ENCODE peak calls at places on chromosomes 11 and 22, in ten cellular contexts. J is cardiac fibroblast, I is choroid plexus epithelial cell, G is uterus, B is cardiac muscle cell, Y is lower lobe of right lung, N is upper lobe of right lung, O is transverse colon, T is upper lobe of left lung, K is astrocyte. Q is an unnamed sample.
A peak's percentile ranks its signal among the peaks of the same experiment; 100 is the strongest.

GRCh38 chr22:17213976-17214375 is 5.3 kb downstream of the ADA2 start:
- DNase-seq in G (peak; percentile 38), T (no peak), J (peak; percentile 60), N (peak; percentile 75), K (no peak), I (peak; percentile 75), Y (peak; percentile 59), O (peak; percentile 69), B (peak; percentile 59), Q (no peak)

GRCh38 chr11:103433976-103434375 is 324.8 kb downstream of the DYNC2H1 start:
- DNase-seq in G (no peak), N (no peak), K (peak; percentile 49), J (no peak), T (no peak), I (no peak), Y (no peak), B (no peak), O (no peak), Q (peak; percentile 46)

GRCh38 chr11:122108192-122108799 is 7.7 kb downstream of the BLID start:
- DNase-seq in J (peak; percentile 84), G (no peak), T (no peak), Y (no peak), O (no peak), I (peak; percentile 79), K (no peak), N (no peak), B (peak; percentile 58), Q (peak; percentile 51)

GRCh38 chr22:37352481-37352880 is 70.2 kb downstream of the CYTH4 start:
- DNase-seq in Y (no peak), G (no peak), N (no peak), J (no peak), B (no peak), T (no peak), O (no peak), I (no peak), K (no peak), Q (no peak)

GRCh38 chr11:96357794-96358193 is 14.8 kb upstream of the MAML2 start:
- DNase-seq in J (no peak), I (no peak), N (no peak), T (no peak), Y (no peak), K (no peak), O (no peak), B (no peak), G (no peak), Q (no peak)

GRCh38 chr22:40982482-40983385 is 31.6 kb downstream of the RBX1 start:
- DNase-seq in O (no peak), G (no peak), T (peak; percentile 54), J (no peak), I (no peak), N (no peak), Y (no peak), B (peak; percentile 68), K (no peak), Q (no peak)

GRCh38 chr11:1178906-1179305 is 21.2 kb downstream of the MUC5AC start:
- DNase-seq in B (no peak), O (no peak), G (no peak), N (no peak), T (peak; percentile 72), J (no peak), Y (peak; percentile 26), I (no peak), K (no peak), Q (no peak)

GRCh38 chr11:60700689-60701508 is 1.5 kb downstream of the MS4A8 start:
- DNase-seq in I (peak; percentile 23), B (peak; percentile 41), Y (no peak), T (no peak), J (peak; percentile 16), K (no peak), G (no peak), N (no peak), O (peak; percentile 53), Q (no peak)

GRCh38 chr11:112963368-112963955 is 2.2 kb downstream of the NCAM1 start:
- DNase-seq in I (no peak), N (peak; percentile 62), T (peak; percentile 74), G (peak; percentile 31), J (no peak), B (peak; percentile 65), K (no peak), Y (no peak), O (no peak), Q (no peak)

GRCh38 chr11:57637626-57638004 is 12.1 kb downstream of the YPEL4 start:
- DNase-seq in G (peak; percentile 31), O (no peak), K (no peak), Y (no peak), I (no peak), T (peak; percentile 57), N (peak; percentile 62), J (no peak), B (peak; percentile 80), Q (peak; percentile 21)

DNA sequence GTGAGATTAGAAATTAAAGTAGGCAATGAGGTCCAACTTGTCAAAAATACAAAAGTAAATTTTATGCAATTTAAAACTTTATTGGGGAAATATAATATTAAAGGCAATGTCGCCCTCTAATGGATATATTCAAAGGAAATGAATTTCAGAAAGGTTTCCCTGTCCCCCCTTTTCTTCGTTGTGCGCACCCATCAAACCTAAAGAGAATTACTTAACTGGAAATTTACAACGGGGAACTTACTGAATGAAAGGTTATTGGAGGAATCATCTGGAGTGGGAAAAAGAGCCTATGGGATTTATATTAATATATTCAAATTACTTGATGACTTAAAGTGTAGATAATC is 1.7 kb upstream of the ABTB2 start:
- DNase-seq in B (no peak), J (no peak), G (no peak), K (no peak), O (no peak), Y (no peak), T (no peak), I (no peak), N (no peak), Q (no peak)
- H3K4me3 ChIP-seq in B (peak overlapping the region; percentile 44), J (no peak overlapping the region), G (no peak overlapping the region), K (peak overlapping the region; percentile 52), O (peak overlapping the region; percentile 37), Y (peak overlapping the region; percentile 71), T (peak overlapping the region; percentile 53), I (peak overlapping the region; percentile 20), N (peak overlapping the region; percentile 57), Q (peak overlapping the region; percentile 12)

DNA sequence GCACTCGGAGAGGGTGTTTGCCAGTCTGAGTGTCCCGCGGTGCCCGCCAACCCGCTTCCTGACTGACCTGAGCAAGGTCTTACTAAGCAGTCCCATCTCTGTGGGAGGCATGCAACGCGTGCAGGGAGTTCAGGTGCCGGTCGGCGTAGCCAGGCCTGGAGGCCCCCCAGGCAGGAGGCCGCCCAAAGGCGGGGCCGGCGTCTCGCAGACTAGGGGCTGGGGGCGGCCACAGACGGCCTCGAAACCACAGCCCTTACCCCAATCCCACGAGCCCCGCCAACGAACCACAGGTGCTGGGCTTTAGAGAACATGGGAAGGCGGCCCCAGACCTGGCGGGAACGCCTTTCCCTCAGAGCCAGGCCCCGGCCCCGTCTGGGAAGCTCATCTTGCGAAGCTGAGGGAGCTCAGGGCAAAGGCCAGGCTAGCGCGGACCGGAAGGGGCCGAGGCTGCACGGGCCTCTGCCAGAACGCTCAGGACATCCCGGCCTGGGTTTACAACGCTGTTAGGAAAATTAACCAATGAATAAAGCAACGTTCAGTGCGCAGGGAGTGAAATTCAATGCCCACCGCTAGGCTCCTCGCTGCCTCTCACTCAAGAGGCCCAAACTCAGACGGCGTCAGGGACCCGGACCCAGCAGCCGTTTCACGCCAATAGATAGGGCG is 2.1 kb upstream of the MTFP1 start:
- DNase-seq in G (no peak), O (peak; percentile 56), N (peak; percentile 88), I (peak; percentile 84), J (no peak), Y (peak; percentile 78), K (no peak), T (peak; percentile 89), B (peak; percentile 51), Q (no peak)
- TF ChIP-seq CTCF in G (peak; percentile 34), O (no peak), N (no peak), I (peak; percentile 17), J (peak; percentile 3), Y (no peak), K (peak; percentile 4), T (peak; percentile 36), B (peak; percentile 2), Q (no peak)

GRCh38 chr11:64072871-64073270 is 37.1 kb downstream of the FLRT1 start:
- DNase-seq in B (no peak), K (no peak), T (peak; percentile 59), Y (no peak), N (no peak), O (no peak), I (no peak), J (no peak), G (no peak), Q (no peak)
- H3K4me3 ChIP-seq in B (no peak overlapping the region), K (no peak overlapping the region), T (no peak overlapping the region), Y (no peak overlapping the region), N (no peak overlapping the region), O (no peak overlapping the region), I (no peak overlapping the region), J (no peak overlapping the region), G (no peak overlapping the region), Q (no peak overlapping the region)

GRCh38 chr11:69446108-69446507 is 35.4 kb upstream of the LINC01488 start:
- DNase-seq in J (no peak), O (no peak), G (no peak), K (no peak), N (no peak), Y (no peak), T (no peak), B (no peak), I (no peak), Q (no peak)

GRCh38 chr11:69443968-69444364 is 37.5 kb upstream of the LINC01488 start:
- DNase-seq in N (no peak), T (no peak), G (no peak), J (peak; percentile 80), K (no peak), B (no peak), O (no peak), I (peak; percentile 35), Y (no peak), Q (peak; percentile 37)

GRCh38 chr11:69443138-69443967 is 38.1 kb upstream of the LINC01488 start:
- DNase-seq in K (peak; percentile 89), G (peak; percentile 86), N (peak; percentile 94), O (peak; percentile 89), I (peak; percentile 92), Y (peak; percentile 91), B (peak; percentile 95), T (peak; percentile 97), J (peak; percentile 95), Q (peak; percentile 92)

GRCh38 chr11:69445131-69445470 is 36.4 kb upstream of the LINC01488 start:
- DNase-seq in I (no peak), B (no peak), O (no peak), G (no peak), T (no peak), Y (no peak), J (no peak), K (no peak), N (no peak), Q (no peak)

DNA sequence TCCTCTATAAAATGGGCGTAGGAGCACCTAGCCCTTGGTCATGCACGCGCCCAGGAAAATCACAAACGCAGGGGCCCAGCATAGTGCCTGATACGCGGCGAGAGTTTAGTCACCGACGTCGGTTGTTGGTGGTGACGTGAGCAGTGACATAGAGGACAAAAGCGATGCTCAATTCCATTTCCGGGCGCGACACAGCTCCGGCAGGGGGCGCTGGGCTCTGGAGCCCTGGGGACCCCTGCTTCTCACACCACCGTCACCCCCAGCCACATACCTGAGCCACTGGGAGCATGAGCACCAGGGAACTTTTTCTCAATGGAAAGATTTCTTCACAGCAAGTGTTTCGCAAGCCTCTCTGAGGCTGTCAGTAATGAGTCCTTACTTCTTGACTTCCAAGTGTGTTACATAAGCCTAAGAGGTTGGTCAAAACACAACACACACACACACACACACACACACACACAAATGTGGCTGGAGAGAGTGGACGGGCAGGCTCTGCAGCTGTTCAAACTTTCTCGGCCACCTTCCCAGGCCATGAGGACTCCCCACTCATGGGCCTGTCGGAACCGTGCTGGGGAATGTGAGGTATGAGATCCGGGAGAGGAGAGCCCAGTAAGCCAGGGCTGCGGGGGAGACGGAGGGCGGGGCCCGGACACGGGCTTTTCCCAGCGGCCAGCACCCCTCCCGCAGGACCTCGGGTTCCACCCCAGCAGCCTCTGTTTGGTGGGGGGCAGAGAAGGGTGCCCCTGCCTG is 36.9 kb upstream of the LINC01488 start:
- DNase-seq in B (peak; percentile 48), J (peak; percentile 97), Y (peak; percentile 89), N (peak; percentile 91), O (peak; percentile 40), K (peak; percentile 90), T (peak; percentile 92), G (peak; percentile 77), I (peak; percentile 97), Q (peak; percentile 95)
- TF ChIP-seq CTCF in B (peak; percentile 54), J (peak; percentile 56), Y (peak; percentile 51), N (peak; percentile 39), O (peak; percentile 10), K (no peak), T (peak; percentile 71), G (no peak), I (peak; percentile 64), Q (peak; percentile 49)